ENCODE peak calls at places on chromosome 17, in eight cellular contexts. V is A549, R is lower leg skin, U is cardiac muscle cell, E is endothelial cell of umbilical vein, N is suprapubic skin, F is brain microvascular endothelial cell, O is left ventricle myocardium inferior. M is an unnamed sample.

GRCh38 chr17:45070809-45071208 is 9.7 kb downstream of the NMT1 start:
- DNase-seq in V (no peak), R (no peak), U (no peak), E (no peak), N (no peak), F (no peak), O (no peak), M (no peak)

GRCh38 chr17:79623786-79624657 is 13.2 kb upstream of the RBFOX3 start:
- DNase-seq in V (no peak), R (no peak), U (no peak), E (no peak), N (peak; percentile 58), F (no peak), O (peak; percentile 7), M (no peak)

GRCh38 chr17:78895322-78895721 is 7.7 kb downstream of the CEP295NL start:
- DNase-seq in V (no peak), R (no peak), U (no peak), E (peak; percentile 81), N (no peak), F (no peak), O (no peak), M (no peak)

GRCh38 chr17:65079489-65079900 is 23.0 kb upstream of the GNA13 start:
- DNase-seq in V (no peak), R (no peak), U (no peak), E (no peak), N (no peak), F (no peak), O (no peak), M (no peak)

GRCh38 chr17:2532146-2532720 is 20.5 kb upstream of the METTL16 start:
- DNase-seq in V (no peak), R (no peak), U (no peak), E (no peak), N (no peak), F (no peak), O (no peak), M (no peak)

GRCh38 chr17:4789951-4790704 is 1.4 kb downstream of the GLTPD2 start:
- DNase-seq in V (peak; percentile 94), R (peak; percentile 78), U (peak; percentile 90), E (peak; percentile 88), N (peak; percentile 88), F (peak; percentile 85), O (peak; percentile 87), M (peak; percentile 95)

GRCh38 chr17:73394523-73395450 is 83.0 kb upstream of the CDC42EP4 start:
- DNase-seq in V (no peak), R (no peak), U (no peak), E (no peak), N (no peak), F (no peak), O (no peak), M (no peak)

GRCh38 chr17:14557482-14557881 is 256.6 kb downstream of the HS3ST3B1 start:
- DNase-seq in V (no peak), R (no peak), U (no peak), E (no peak), N (no peak), F (no peak), O (no peak), M (no peak)

GRCh38 chr17:36468903-36469635 is 17.4 kb upstream of the ZNHIT3 start:
- DNase-seq in V (no peak), R (no peak), U (no peak), E (no peak), N (no peak), F (no peak), O (no peak), M (no peak)

GRCh38 chr17:50279181-50279526 is 4.9 kb downstream of the TMEM92 start:
- DNase-seq in V (no peak), R (no peak), U (no peak), E (peak; percentile 36), N (no peak), F (no peak), O (no peak), M (peak; percentile 76)

GRCh38 chr17:17172990-17173389 is 33.1 kb downstream of the PLD6 start:
- DNase-seq in V (no peak), R (no peak), U (no peak), E (no peak), N (no peak), F (no peak), O (no peak), M (no peak)

GRCh38 chr17:41171881-41172280 is 3.9 kb upstream of the KRTAP4-3 start:
- DNase-seq in V (no peak), R (no peak), U (no peak), E (no peak), N (no peak), F (no peak), O (no peak), M (no peak)

DNA sequence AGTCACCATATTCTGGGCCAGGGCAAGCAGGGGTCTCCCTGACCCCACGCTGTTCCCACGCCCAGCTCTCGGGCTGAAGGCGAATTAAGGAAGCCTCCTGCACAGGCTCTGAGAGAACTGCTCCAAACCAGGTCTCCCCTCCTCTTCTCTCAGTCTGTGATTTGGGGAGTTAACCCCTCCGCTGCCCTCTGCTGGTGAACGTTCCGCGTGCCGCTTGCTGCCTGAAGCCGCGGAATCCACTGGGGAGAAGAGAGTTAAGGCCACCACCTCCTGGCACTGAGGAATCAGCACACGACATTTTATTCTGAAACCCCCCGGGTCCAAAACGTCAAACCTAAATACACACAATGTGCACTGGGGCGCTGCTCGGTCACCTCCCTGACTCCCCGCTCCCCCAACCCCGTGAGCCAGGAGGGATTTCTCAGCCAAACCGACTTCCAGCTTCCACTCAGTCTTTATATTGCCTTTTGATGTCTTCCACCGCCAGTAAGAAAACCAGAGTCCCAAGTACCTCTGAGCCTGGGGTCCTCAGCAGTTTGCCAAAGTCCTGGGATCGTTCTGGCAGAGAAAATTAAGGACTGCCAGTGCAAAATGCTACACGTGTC is 54.4 kb upstream of the RCVRN start:
- DNase-seq in V (peak; percentile 74), R (no peak), U (peak; percentile 67), E (no peak), N (no peak), F (peak; percentile 9), O (no peak), M (peak; percentile 34)
- TF ChIP-seq CTCF in V (peak; percentile 85), R (no peak), U (peak; percentile 83), E (no peak), N (peak; percentile 27), F (peak; percentile 78), O (peak; percentile 59), M (peak; percentile 8)

GRCh38 chr17:44069974-44070454 is 521 bp upstream of the G6PC3 start:
- DNase-seq in V (peak; percentile 67), R (no peak), U (peak; percentile 32), E (no peak), N (no peak), F (no peak), O (no peak), M (peak; percentile 31)
- TF ChIP-seq CTCF in V (no peak), R (no peak), U (no peak), E (no peak), N (no peak), F (no peak), O (no peak), M (no peak)

GRCh38 chr17:7405882-7406825 is 1.5 kb upstream of the NLGN2 start:
- DNase-seq in V (no peak), R (no peak), U (no peak), E (no peak), N (no peak), F (no peak), O (no peak), M (no peak)

GRCh38 chr17:7403043-7403901 is 625 bp downstream of the TMEM256 start:
- DNase-seq in V (peak; percentile 38), R (peak; percentile 51), U (no peak), E (no peak), N (peak; percentile 87), F (no peak), O (peak; percentile 80), M (no peak)

GRCh38 chr17:7404737-7405412 is 978 bp upstream of the TMEM256 start:
- DNase-seq in V (no peak), R (peak; percentile 56), U (peak; percentile 33), E (peak; percentile 41), N (peak; percentile 90), F (peak; percentile 32), O (peak; percentile 64), M (no peak)

GRCh38 chr17:7405413-7405881 is 1.6 kb upstream of the TMEM256 start:
- DNase-seq in V (no peak), R (no peak), U (no peak), E (no peak), N (no peak), F (no peak), O (no peak), M (no peak)

GRCh38 chr17:7403902-7404736 is at the start of gene TMEM256:
- DNase-seq in V (peak; percentile 100), R (peak; percentile 99), U (peak; percentile 100), E (peak; percentile 99), N (peak; percentile 100), F (peak; percentile 99), O (peak; percentile 99), M (peak; percentile 99)
- TF ChIP-seq CTCF in V (no peak), R (no peak), U (no peak), E (no peak), N (no peak), F (peak; percentile 29), O (no peak), M (no peak)

GRCh38 chr17:43984521-43984920 is 19.9 kb upstream of the NAGS start:
- DNase-seq in V (no peak), R (no peak), U (no peak), E (no peak), N (no peak), F (no peak), O (no peak), M (no peak)

GRCh38 chr17:43983196-43983514 is 21.3 kb upstream of the NAGS start:
- DNase-seq in V (no peak), R (no peak), U (no peak), E (no peak), N (no peak), F (no peak), O (no peak), M (no peak)

GRCh38 chr17:43986225-43986981 is 18.0 kb upstream of the NAGS start:
- DNase-seq in V (no peak), R (no peak), U (no peak), E (no peak), N (no peak), F (no peak), O (no peak), M (no peak)

GRCh38 chr17:43982171-43982570 is 22.3 kb upstream of the NAGS start:
- DNase-seq in V (no peak), R (no peak), U (no peak), E (no peak), N (no peak), F (no peak), O (no peak), M (no peak)

DNA sequence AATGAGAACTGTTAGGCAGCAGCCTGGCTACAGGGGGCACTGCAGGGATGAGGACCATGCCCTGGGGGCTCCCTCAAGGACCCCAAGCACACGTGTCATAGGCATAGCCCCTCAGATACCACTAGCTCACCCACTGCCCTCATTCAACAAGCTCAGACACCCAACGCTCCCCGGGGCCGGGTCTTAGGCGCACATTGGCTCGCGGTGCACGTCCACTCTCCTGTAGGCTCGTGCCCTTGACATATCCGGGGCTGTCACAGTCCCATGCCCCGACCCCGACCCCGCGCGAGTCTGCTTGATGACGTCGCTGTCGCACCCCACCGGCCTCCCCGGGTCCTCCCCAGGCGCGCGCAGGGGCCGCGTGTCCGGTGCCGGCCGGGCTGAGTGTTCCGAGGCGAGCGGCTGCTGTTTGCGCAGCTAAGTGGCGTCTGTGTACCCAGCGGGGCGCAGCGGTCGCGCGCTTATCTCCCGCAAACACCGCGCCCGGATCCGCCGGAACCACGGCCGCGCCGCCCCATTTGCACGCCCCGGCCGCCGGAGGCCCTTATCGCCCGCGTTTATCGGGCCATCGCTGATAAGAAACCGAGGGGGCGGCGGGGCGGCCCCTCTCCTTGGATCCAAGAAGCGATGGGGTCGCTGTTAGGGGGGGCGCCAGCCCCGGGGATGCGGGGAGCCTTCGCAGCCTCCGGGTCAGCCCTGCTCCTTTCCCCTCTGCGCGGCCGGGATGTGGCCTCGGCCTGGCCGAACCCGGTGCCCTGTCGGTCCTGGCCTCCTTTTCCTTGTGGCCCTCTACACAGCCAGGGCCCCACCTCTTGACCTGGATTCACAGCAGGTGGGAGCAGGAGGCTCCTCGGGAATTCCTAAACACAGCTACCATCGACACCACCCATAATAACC is 20.7 kb upstream of the NAGS start:
- DNase-seq in V (peak; percentile 34), R (no peak), U (no peak), E (no peak), N (no peak), F (no peak), O (no peak), M (no peak)
- TF ChIP-seq CTCF in V (peak; percentile 53), R (no peak), U (peak; percentile 43), E (peak; percentile 18), N (no peak), F (peak; percentile 58), O (peak; percentile 37), M (no peak)